ENCODE peak calls at places on chromosomes 16 and 17, in five cellular contexts. N is lower leg skin, W is WTC11, P is fibroblast of mammary gland, R is body of pancreas. J is an unnamed sample.

GRCh38 chr16:22380529-22380928 is 6.1 kb upstream of the CDR2 start:
- DNase-seq in N (no peak), W (no peak), P (no peak), R (no peak), J (no peak)

GRCh38 chr16:50276801-50277560 is 10.6 kb downstream of the ADCY7 start:
- DNase-seq in N (no peak), W (no peak), P (no peak), R (no peak), J (no peak)

GRCh38 chr17:49125449-49125848 is 7.1 kb upstream of the B4GALNT2 start:
- DNase-seq in N (no peak), W (no peak), P (no peak), R (no peak), J (no peak)

GRCh38 chr17:14776791-14777190 is 475.9 kb downstream of the HS3ST3B1 start:
- DNase-seq in N (no peak), W (no peak), P (no peak), R (no peak), J (no peak)

GRCh38 chr17:28388106-28388505 is 16.6 kb downstream of the SARM1 start:
- DNase-seq in N (no peak), W (no peak), P (no peak), R (no peak), J (no peak)

GRCh38 chr17:57554826-57555635 is 190.1 kb downstream of the CCDC182 start:
- DNase-seq in N (no peak), W (no peak), P (no peak), R (no peak), J (no peak)

GRCh38 chr16:15055141-15056053 is 477 bp downstream of the NTAN1 start:
- DNase-seq in N (peak), W (peak), P (peak), R (no peak), J (no peak)

GRCh38 chr16:71567931-71568330 is 9.0 kb downstream of the TAT start:
- DNase-seq in N (no peak), W (no peak), P (no peak), R (no peak), J (no peak)

GRCh38 chr17:5699789-5700188 is 115.5 kb upstream of the NLRP1 start:
- DNase-seq in N (no peak), W (peak), P (no peak), R (no peak), J (no peak)

GRCh38 chr16:15985144-15985543 is 35.7 kb downstream of the ABCC1 start:
- DNase-seq in N (no peak), W (no peak), P (no peak), R (no peak), J (no peak)

GRCh38 chr16:75113541-75114121 is 2.9 kb downstream of the LDHD start:
- DNase-seq in N (no peak), W (no peak), P (no peak), R (no peak), J (no peak)

GRCh38 chr17:3892095-3892998 is 506 bp downstream of the CAMKK1 start:
- DNase-seq in N (peak), W (peak), P (peak), R (peak), J (peak)

GRCh38 chr16:72241930-72242329 is 70.0 kb upstream of the PMFBP1 start:
- DNase-seq in N (no peak), W (no peak), P (peak), R (peak), J (no peak)

GRCh38 chr16:87201052-87201451 is 116.1 kb downstream of the C16orf95 start:
- DNase-seq in N (no peak), W (no peak), P (peak), R (peak), J (no peak)

GRCh38 chr16:46976550-46976949 is 3.1 kb upstream of the DNAJA2 start:
- DNase-seq in N (no peak), W (no peak), P (no peak), R (peak), J (no peak)

GRCh38 chr17:58120195-58120822 is 27.9 kb upstream of the OR4D1 start:
- DNase-seq in N (no peak), W (peak), P (peak), R (peak), J (no peak)

GRCh38 chr17:7561028-7561575 is 617 bp upstream of the SENP3 start:
- DNase-seq in N (peak), W (peak), P (peak), R (peak), J (peak)
- TF ChIP-seq CTCF in N (peak), W (peak), P (peak), R (peak), J (no peak)

DNA sequence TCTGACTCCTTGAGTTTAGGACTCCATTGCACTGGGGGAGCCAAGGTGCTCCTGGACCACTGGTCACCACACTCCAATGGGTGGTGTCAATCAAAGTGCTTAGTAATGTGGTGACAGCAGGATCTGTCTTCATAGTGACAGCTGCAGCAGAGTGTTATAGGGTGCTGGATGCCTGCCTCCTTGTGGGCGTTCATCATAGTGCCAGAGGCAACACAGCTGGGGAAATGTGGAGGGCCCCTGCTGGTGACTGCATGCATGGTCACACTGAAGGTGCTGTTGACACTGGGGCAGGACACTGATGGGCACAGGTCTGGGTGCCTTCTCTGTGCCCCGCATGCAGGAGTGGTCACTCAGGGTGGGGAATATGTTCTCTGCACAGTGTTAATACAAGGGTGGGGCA is 177.5 kb upstream of the CDH8 start:
- DNase-seq in N (no peak), W (peak), P (no peak), R (no peak), J (no peak)
- TF ChIP-seq CTCF in N (no peak), W (peak), P (no peak), R (no peak), J (no peak)

DNA sequence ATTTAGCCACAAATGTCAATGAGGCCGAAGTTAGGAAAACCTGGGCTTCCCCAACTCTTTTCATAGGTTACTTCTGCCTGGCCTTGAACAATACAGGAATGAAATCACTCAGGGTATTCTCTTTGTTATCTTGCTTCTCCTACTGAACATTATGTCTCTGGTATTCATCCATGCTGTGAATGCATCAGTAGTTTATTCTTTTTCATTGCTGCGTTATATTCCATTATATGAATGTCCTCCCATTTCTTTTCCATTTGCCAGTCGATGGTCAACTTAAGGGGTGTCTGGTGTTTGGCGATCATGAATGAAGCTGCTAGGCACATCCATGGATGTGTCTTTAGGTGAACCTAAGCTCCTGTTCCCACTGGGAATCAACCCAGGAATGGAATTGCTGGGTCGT is 128.3 kb downstream of the CRLF3 start:
- DNase-seq in N (no peak), W (no peak), P (no peak), R (no peak), J (no peak)
- TF ChIP-seq CTCF in N (no peak), W (no peak), P (no peak), R (no peak), J (no peak)

DNA sequence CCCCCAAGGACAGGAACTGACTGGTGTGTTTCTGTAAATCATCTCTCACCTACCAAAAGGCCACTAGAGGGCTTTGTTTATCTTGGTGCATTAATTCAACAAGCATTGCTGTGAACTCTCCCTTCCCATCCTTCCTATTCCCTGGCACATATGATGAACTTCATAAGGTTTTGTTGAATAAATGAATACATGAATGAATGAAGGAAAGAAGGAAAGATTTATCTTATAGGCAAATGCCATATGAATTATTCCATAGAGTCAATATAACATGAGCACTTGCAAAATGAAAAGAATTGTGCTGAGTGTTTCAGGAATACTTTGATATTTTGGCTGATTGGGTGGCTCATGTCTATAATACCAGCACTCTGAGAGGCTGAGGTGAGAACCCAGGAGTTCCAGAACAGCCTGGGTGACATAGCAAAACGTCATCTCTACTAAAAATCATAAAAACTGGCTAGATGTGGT is 4.3 kb downstream of the SPDYE4 start:
- DNase-seq in N (no peak), W (no peak), P (peak), R (no peak), J (no peak)
- TF ChIP-seq CTCF in N (no peak), W (no peak), P (peak), R (peak), J (no peak)

J was measured in omental fat pad.